ENCODE peak calls at places on chromosomes 3 and 15, in nine cellular contexts. One of them, this sample, is unnamed.

GRCh38 chr15:59313703-59314332 is 58.9 kb downstream of the MYO1E start:
- DNase-seq in HepG2: peak
- DNase-seq in endodermal cell: peak
- DNase-seq in HFF-Myc: no peak
- DNase-seq in GM23338: no peak
- DNase-seq in AG10803: no peak
- DNase-seq in cardiac fibroblast: no peak
- DNase-seq in lower lobe of right lung: peak
- DNase-seq in suprapubic skin: no peak
- DNase-seq in this sample: no peak

GRCh38 chr3:107993771-107994170 is 97.1 kb downstream of the CD47 start:
- DNase-seq in AG10803: peak
- DNase-seq in HepG2: no peak
- DNase-seq in GM23338: no peak
- DNase-seq in HFF-Myc: no peak
- DNase-seq in lower lobe of right lung: no peak
- DNase-seq in endodermal cell: no peak
- DNase-seq in cardiac fibroblast: peak
- DNase-seq in suprapubic skin: no peak
- DNase-seq in this sample: no peak

GRCh38 chr15:69222002-69222474 is 61.6 kb downstream of the GLCE start:
- DNase-seq in HFF-Myc: no peak
- DNase-seq in suprapubic skin: no peak
- DNase-seq in lower lobe of right lung: no peak
- DNase-seq in endodermal cell: no peak
- DNase-seq in cardiac fibroblast: no peak
- DNase-seq in GM23338: no peak
- DNase-seq in AG10803: no peak
- DNase-seq in HepG2: peak
- DNase-seq in this sample: no peak

GRCh38 chr3:42980209-42980608 is 1.1 kb downstream of the GASK1A start:
- DNase-seq in suprapubic skin: no peak
- DNase-seq in lower lobe of right lung: no peak
- DNase-seq in GM23338: peak
- DNase-seq in AG10803: no peak
- DNase-seq in cardiac fibroblast: no peak
- DNase-seq in HepG2: no peak
- DNase-seq in HFF-Myc: no peak
- DNase-seq in endodermal cell: peak
- DNase-seq in this sample: no peak

GRCh38 chr3:36823806-36824205 is 59.5 kb upstream of the DCLK3 start:
- DNase-seq in lower lobe of right lung: no peak
- DNase-seq in endodermal cell: no peak
- DNase-seq in AG10803: no peak
- DNase-seq in HepG2: no peak
- DNase-seq in cardiac fibroblast: no peak
- DNase-seq in suprapubic skin: no peak
- DNase-seq in GM23338: no peak
- DNase-seq in HFF-Myc: no peak
- DNase-seq in this sample: no peak

GRCh38 chr15:64586974-64587373 is 126.6 kb downstream of the ZNF609 start:
- DNase-seq in endodermal cell: no peak
- DNase-seq in lower lobe of right lung: no peak
- DNase-seq in HepG2: no peak
- DNase-seq in suprapubic skin: no peak
- DNase-seq in cardiac fibroblast: no peak
- DNase-seq in GM23338: no peak
- DNase-seq in AG10803: no peak
- DNase-seq in HFF-Myc: no peak
- DNase-seq in this sample: no peak

GRCh38 chr3:111572061-111572460 is 23.1 kb downstream of the ZBED2 start:
- DNase-seq in HepG2: no peak
- DNase-seq in lower lobe of right lung: no peak
- DNase-seq in endodermal cell: no peak
- DNase-seq in GM23338: no peak
- DNase-seq in suprapubic skin: no peak
- DNase-seq in HFF-Myc: no peak
- DNase-seq in cardiac fibroblast: no peak
- DNase-seq in AG10803: no peak
- DNase-seq in this sample: no peak

GRCh38 chr15:50675524-50676144 is 11.0 kb downstream of the TRPM7 start:
- DNase-seq in endodermal cell: no peak
- DNase-seq in HepG2: no peak
- DNase-seq in suprapubic skin: no peak
- DNase-seq in cardiac fibroblast: peak
- DNase-seq in lower lobe of right lung: no peak
- DNase-seq in AG10803: peak
- DNase-seq in HFF-Myc: no peak
- DNase-seq in GM23338: peak
- DNase-seq in this sample: no peak

GRCh38 chr3:13022348-13023250 is 50.6 kb downstream of the IQSEC1 start:
- DNase-seq in GM23338: peak
- DNase-seq in endodermal cell: peak
- DNase-seq in HFF-Myc: peak
- DNase-seq in lower lobe of right lung: peak
- DNase-seq in HepG2: no peak
- DNase-seq in cardiac fibroblast: peak
- DNase-seq in suprapubic skin: no peak
- DNase-seq in AG10803: peak
- DNase-seq in this sample: peak

GRCh38 chr15:75758071-75758872 is 45.6 kb upstream of the CSPG4 start:
- DNase-seq in lower lobe of right lung: peak
- DNase-seq in AG10803: peak
- DNase-seq in HepG2: peak
- DNase-seq in HFF-Myc: peak
- DNase-seq in cardiac fibroblast: peak
- DNase-seq in GM23338: peak
- DNase-seq in endodermal cell: peak
- DNase-seq in suprapubic skin: peak
- DNase-seq in this sample: peak

GRCh38 chr15:55796321-55796965 is 53.5 kb upstream of the PRTG start:
- DNase-seq in HepG2: no peak
- DNase-seq in lower lobe of right lung: no peak
- DNase-seq in cardiac fibroblast: peak
- DNase-seq in endodermal cell: no peak
- DNase-seq in GM23338: no peak
- DNase-seq in suprapubic skin: no peak
- DNase-seq in HFF-Myc: no peak
- DNase-seq in AG10803: no peak
- DNase-seq in this sample: no peak

GRCh38 chr15:23441204-23441603 is 5.8 kb downstream of the GOLGA6L2 start:
- DNase-seq in lower lobe of right lung: no peak
- DNase-seq in GM23338: no peak
- DNase-seq in endodermal cell: no peak
- DNase-seq in cardiac fibroblast: no peak
- DNase-seq in HFF-Myc: no peak
- DNase-seq in AG10803: no peak
- DNase-seq in HepG2: no peak
- DNase-seq in suprapubic skin: no peak
- DNase-seq in this sample: no peak

DNA sequence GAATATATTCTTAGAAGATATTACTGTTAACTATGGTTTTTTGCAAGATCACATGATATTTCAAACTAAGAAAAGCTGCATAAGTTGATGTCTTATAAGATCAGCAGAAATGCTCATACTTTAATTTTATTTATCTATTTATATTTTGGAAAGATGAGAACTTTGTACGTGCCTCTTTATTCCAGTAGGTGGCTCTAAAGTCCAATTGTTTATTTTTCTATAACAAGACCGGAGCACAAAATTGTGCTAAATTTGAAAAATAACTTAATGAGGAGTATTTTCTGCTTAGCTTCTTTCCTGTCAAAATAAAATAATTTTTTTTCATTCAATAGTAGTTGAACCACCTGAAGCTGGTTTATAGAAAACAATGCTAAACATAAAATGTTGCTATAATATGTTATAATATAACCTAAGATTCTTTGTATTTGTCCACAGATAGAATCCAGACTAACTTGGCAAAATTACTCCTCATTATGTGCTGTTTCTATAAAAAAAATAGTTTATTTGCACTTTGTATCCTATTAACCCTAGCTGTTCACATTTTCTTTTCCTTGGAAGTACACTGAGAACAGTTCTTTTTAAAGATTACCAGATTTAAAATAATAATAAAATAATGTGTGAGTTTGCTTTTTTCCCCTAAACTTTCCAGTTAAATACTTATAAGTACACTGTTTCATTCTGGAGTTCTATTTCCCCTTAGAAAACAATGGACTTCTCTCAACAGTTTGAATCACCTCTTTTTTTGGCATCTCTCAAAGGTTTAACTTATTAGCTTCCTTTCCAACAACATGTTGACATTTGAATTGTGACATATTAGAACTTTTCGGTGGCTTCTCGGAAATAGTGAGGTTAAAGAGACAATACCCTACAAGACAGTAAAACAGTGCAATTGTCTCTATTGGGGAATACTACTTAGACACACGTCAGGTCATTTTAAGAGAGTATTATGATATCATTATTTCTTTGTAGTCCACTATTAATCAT is 530.0 kb downstream of the MECOM start:
- DNase-seq in endodermal cell: no peak
- DNase-seq in suprapubic skin: no peak
- DNase-seq in HFF-Myc: no peak
- DNase-seq in lower lobe of right lung: no peak
- DNase-seq in AG10803: peak
- DNase-seq in cardiac fibroblast: peak
- DNase-seq in HepG2: no peak
- DNase-seq in GM23338: peak
- DNase-seq in this sample: no peak
- TF ChIP-seq CTCF in endodermal cell: peak
- TF ChIP-seq CTCF in suprapubic skin: no peak
- TF ChIP-seq CTCF in HFF-Myc: no peak
- TF ChIP-seq CTCF in lower lobe of right lung: peak
- TF ChIP-seq CTCF in AG10803: peak
- TF ChIP-seq CTCF in cardiac fibroblast: peak
- TF ChIP-seq CTCF in HepG2: no peak
- TF ChIP-seq CTCF in GM23338: peak
- TF ChIP-seq CTCF in this sample: peak

DNA sequence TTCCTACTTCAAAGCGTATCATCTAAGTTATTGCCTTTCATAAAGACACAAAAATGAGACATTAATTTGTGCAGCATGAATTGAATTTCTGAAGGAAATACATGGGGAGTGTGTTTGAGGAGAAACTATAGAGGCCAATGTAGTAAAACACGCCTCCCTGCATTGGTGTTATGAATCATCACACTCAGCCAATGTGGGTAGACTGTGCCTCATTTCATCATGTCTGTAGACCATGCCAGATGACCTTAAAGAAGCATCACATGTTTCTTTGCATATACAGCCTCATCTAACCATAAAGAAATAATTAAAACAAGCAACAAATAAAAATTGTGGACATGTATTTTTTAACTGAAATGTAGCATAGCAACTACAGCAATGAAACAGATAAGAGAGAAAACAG is 486.0 kb upstream of the ADAMTS9 start:
- DNase-seq in HepG2: no peak
- DNase-seq in GM23338: no peak
- DNase-seq in AG10803: peak
- DNase-seq in lower lobe of right lung: no peak
- DNase-seq in HFF-Myc: no peak
- DNase-seq in cardiac fibroblast: no peak
- DNase-seq in suprapubic skin: no peak
- DNase-seq in endodermal cell: no peak
- DNase-seq in this sample: no peak
- TF ChIP-seq CTCF in HepG2: no peak
- TF ChIP-seq CTCF in GM23338: no peak
- TF ChIP-seq CTCF in AG10803: no peak
- TF ChIP-seq CTCF in lower lobe of right lung: no peak
- TF ChIP-seq CTCF in HFF-Myc: no peak
- TF ChIP-seq CTCF in cardiac fibroblast: no peak
- TF ChIP-seq CTCF in suprapubic skin: no peak
- TF ChIP-seq CTCF in endodermal cell: no peak
- TF ChIP-seq CTCF in this sample: no peak

DNA sequence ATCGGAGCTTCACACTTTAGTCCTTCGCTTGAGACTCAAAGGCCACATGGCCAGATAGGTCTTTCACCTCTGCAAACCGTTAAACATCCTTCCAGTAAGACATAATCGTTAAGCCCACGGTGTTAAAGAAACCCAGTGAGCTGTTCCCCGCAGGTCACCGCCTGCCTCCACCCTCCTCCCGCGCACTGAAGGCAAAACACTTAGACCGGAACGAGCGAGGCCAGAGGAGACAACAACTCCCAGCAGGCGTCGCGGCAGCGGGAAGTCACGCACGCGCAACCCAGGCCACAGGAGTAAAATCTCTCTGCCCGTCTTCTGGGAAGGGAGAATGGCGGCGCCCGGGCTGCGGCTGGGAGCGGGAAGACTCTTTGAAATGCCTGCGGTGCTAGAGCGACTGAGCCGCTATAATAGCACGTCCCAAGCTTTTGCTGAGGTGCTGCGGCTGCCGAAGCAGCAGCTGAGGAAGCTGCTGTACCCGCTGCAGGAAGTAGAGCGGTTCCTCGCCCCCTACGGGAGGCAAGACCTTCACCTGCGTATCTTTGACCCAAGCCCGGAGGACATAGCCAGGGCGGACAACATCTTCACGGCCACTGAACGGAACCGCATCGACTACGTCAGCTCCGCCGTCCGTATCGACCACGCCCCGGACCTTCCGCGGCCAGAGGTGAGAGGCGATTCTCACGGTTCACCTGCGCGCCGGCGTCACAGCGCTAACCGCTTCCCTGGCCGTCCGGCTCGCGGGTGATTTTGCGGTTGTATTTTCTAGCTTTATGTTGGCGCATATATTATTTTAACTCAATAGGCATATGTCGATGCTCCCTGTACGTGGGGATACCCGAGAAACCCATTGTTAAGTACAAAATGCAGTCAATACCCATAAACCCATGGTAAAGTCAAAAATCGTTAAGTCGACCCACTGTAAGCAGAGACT is at the start of gene GTPBP8:
- DNase-seq in AG10803: peak
- DNase-seq in cardiac fibroblast: peak
- DNase-seq in endodermal cell: peak
- DNase-seq in HepG2: peak
- DNase-seq in lower lobe of right lung: peak
- DNase-seq in GM23338: peak
- DNase-seq in HFF-Myc: peak
- DNase-seq in suprapubic skin: peak
- DNase-seq in this sample: peak
- TF ChIP-seq CTCF in AG10803: peak
- TF ChIP-seq CTCF in cardiac fibroblast: peak
- TF ChIP-seq CTCF in endodermal cell: no peak
- TF ChIP-seq CTCF in HepG2: peak
- TF ChIP-seq CTCF in lower lobe of right lung: no peak
- TF ChIP-seq CTCF in GM23338: no peak
- TF ChIP-seq CTCF in HFF-Myc: no peak
- TF ChIP-seq CTCF in suprapubic skin: no peak
- TF ChIP-seq CTCF in this sample: no peak

DNA sequence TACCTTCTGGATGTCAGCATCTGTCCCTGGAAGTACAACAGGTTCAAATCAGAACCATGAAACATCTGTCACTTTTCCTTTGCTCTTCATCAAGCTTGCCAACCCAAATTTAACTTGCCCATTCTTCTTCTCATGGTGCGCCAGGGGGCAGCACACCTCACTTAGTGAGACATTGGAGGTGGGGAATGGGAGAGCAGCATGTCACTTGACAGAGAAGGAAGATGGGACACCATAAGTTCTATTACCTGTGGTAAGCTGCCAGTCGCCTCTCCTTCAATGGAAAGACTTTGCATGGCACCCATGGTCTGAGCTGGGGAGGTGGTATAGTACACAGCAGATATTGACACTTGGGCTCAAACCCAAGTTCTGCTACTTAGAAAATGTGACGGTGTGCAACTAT is 2.9 kb downstream of the SCN5A start:
- DNase-seq in HepG2: peak
- DNase-seq in endodermal cell: peak
- DNase-seq in cardiac fibroblast: peak
- DNase-seq in GM23338: peak
- DNase-seq in suprapubic skin: peak
- DNase-seq in AG10803: peak
- DNase-seq in lower lobe of right lung: no peak
- DNase-seq in HFF-Myc: no peak
- DNase-seq in this sample: no peak
- TF ChIP-seq CTCF in HepG2: peak
- TF ChIP-seq CTCF in endodermal cell: peak
- TF ChIP-seq CTCF in cardiac fibroblast: peak
- TF ChIP-seq CTCF in GM23338: peak
- TF ChIP-seq CTCF in suprapubic skin: no peak
- TF ChIP-seq CTCF in AG10803: peak
- TF ChIP-seq CTCF in lower lobe of right lung: peak
- TF ChIP-seq CTCF in HFF-Myc: peak
- TF ChIP-seq CTCF in this sample: peak

This sample was measured in AG04450.